ENCODE peak calls at places on chromosomes 11 and 22, in eight cellular contexts. Y, S, A, C, B, J, V and D are unnamed samples.

GRCh38 chr22:30564766-30565118 is 9.7 kb downstream of the GAL3ST1 start:
- DNase-seq in A (no peak), J (peak; percentile 36), V (no peak), S (no peak), C (no peak), B (no peak), Y (no peak), D (no peak)

GRCh38 chr11:11435673-11436072 is 82.6 kb upstream of the CSNK2A3 start:
- DNase-seq in C (no peak), S (no peak), V (no peak), J (no peak), B (no peak), Y (no peak), A (no peak), D (no peak)

GRCh38 chr11:82942376-82942775 is 40.8 kb downstream of the DDIAS start:
- DNase-seq in A (no peak), V (no peak), C (no peak), J (no peak), Y (no peak), S (no peak), B (no peak), D (no peak)

GRCh38 chr11:68012843-68013610 is 2.9 kb downstream of the ALDH3B1 start:
- DNase-seq in C (peak; percentile 82), B (no peak), J (no peak), A (no peak), S (no peak), V (peak; percentile 98), Y (no peak), D (peak; percentile 95)

GRCh38 chr11:70713988-70714665 is 315.8 kb downstream of the CTTN start:
- DNase-seq in J (no peak), V (no peak), S (no peak), B (no peak), Y (peak; percentile 22), C (no peak), A (no peak), D (no peak)

GRCh38 chr11:2382927-2383822 is 6.1 kb downstream of the CD81 start:
- DNase-seq in A (peak; percentile 51), J (no peak), B (no peak), Y (peak; percentile 59), V (peak; percentile 83), C (no peak), S (no peak), D (no peak)

GRCh38 chr11:125075900-125076317 is 12.8 kb downstream of the SLC37A2 start:
- DNase-seq in V (peak; percentile 72), S (no peak), C (no peak), J (no peak), B (no peak), Y (no peak), A (no peak), D (no peak)

GRCh38 chr11:75270896-75271415 is 30.4 kb downstream of the TPBGL start:
- DNase-seq in V (peak; percentile 47), J (peak; percentile 14), S (no peak), A (peak; percentile 51), C (peak; percentile 47), B (no peak), Y (no peak), D (peak; percentile 40)

GRCh38 chr11:93013646-93014045 is 44.2 kb downstream of the MTNR1B start:
- DNase-seq in J (no peak), Y (no peak), V (no peak), B (no peak), A (no peak), S (no peak), C (no peak), D (peak; percentile 13)

GRCh38 chr22:22401381-22401780 is 107.2 kb downstream of the ZNF280B start:
- DNase-seq in S (no peak), A (no peak), Y (no peak), C (no peak), J (no peak), B (no peak), V (no peak), D (no peak)

GRCh38 chr22:24141586-24141985 is 39.7 kb upstream of the SUSD2 start:
- DNase-seq in C (no peak), V (peak; percentile 71), B (no peak), A (no peak), S (no peak), Y (no peak), J (no peak), D (no peak)

GRCh38 chr11:77183421-77183984 is 55.5 kb downstream of the MYO7A start:
- DNase-seq in J (no peak), Y (no peak), A (no peak), C (no peak), B (no peak), S (no peak), V (no peak), D (no peak)

GRCh38 chr22:47120399-47120798 is 357.9 kb downstream of the TBC1D22A start:
- DNase-seq in C (no peak), J (no peak), V (no peak), A (no peak), S (no peak), B (no peak), Y (no peak), D (no peak)

GRCh38 chr22:38570841-38571364 is 920 bp upstream of the DMC1 start:
- DNase-seq in B (peak; percentile 48), J (peak; percentile 65), S (peak; percentile 22), Y (peak; percentile 15), V (peak; percentile 62), A (peak; percentile 72), C (peak; percentile 9), D (no peak)

GRCh38 chr22:27726726-27727449 is 74.7 kb downstream of the MN1 start:
- DNase-seq in V (peak; percentile 95), C (peak; percentile 52), Y (no peak), B (peak; percentile 35), A (no peak), S (no peak), J (peak; percentile 70), D (peak; percentile 97)

GRCh38 chr11:127369301-127369968 is 368.9 kb upstream of the KIRREL3 start:
- DNase-seq in J (peak; percentile 46), A (no peak), C (no peak), V (no peak), B (no peak), S (no peak), Y (no peak), D (no peak)

GRCh38 chr11:123261345-123262106 is 66.5 kb upstream of the CLMP start:
- DNase-seq in J (no peak), A (peak; percentile 80), S (peak; percentile 90), B (peak; percentile 87), Y (peak; percentile 87), V (peak; percentile 91), C (peak; percentile 71), D (peak; percentile 91)

GRCh38 chr11:61575886-61576516 is 4.9 kb downstream of the SYT7 start:
- DNase-seq in S (no peak), A (no peak), B (no peak), C (no peak), Y (no peak), J (no peak), V (no peak), D (no peak)

GRCh38 chr22:19998232-19998951 is 18.2 kb downstream of the ARVCF start:
- DNase-seq in S (peak; percentile 45), V (no peak), C (no peak), A (no peak), J (no peak), B (no peak), Y (no peak), D (no peak)